ENCODE peak calls at places on chromosomes 16 and 17, in seven cellular contexts. One of them, this sample, is unnamed. For H3K27me3, the result is how much of the 10 kb centered on the place peaks cover.

GRCh38 chr16:57607676-57608461 is 20.6 kb upstream of the ADGRG1 start:
- DNase-seq in IMR-90: no peak
- DNase-seq in small intestine: no peak
- DNase-seq in stomach: no peak
- DNase-seq in lung: no peak
- DNase-seq in prostate gland: no peak
- DNase-seq in PC-3: no peak
- DNase-seq in this sample: no peak

GRCh38 chr17:65163990-65164495 is 26.9 kb downstream of the RGS9 start:
- DNase-seq in prostate gland: no peak
- DNase-seq in stomach: peak
- DNase-seq in IMR-90: peak
- DNase-seq in lung: no peak
- DNase-seq in small intestine: peak
- DNase-seq in PC-3: peak
- DNase-seq in this sample: peak

GRCh38 chr17:39944393-39944711 is 16.8 kb downstream of the LRRC3C start:
- DNase-seq in lung: no peak
- DNase-seq in small intestine: no peak
- DNase-seq in IMR-90: no peak
- DNase-seq in PC-3: no peak
- DNase-seq in stomach: no peak
- DNase-seq in prostate gland: no peak
- DNase-seq in this sample: no peak

GRCh38 chr17:38511126-38512108 is 83.2 kb downstream of the ARHGAP23 start:
- DNase-seq in lung: no peak
- DNase-seq in small intestine: no peak
- DNase-seq in stomach: no peak
- DNase-seq in IMR-90: peak
- DNase-seq in PC-3: no peak
- DNase-seq in prostate gland: no peak
- DNase-seq in this sample: peak

GRCh38 chr16:84332975-84333684 is 35.2 kb upstream of the ATP2C2 start:
- DNase-seq in small intestine: peak
- DNase-seq in lung: peak
- DNase-seq in stomach: peak
- DNase-seq in PC-3: no peak
- DNase-seq in IMR-90: no peak
- DNase-seq in prostate gland: no peak
- DNase-seq in this sample: no peak

GRCh38 chr17:40550608-40551007 is 14.7 kb downstream of the CCR7 start:
- DNase-seq in prostate gland: no peak
- DNase-seq in stomach: peak
- DNase-seq in IMR-90: peak
- DNase-seq in PC-3: no peak
- DNase-seq in lung: peak
- DNase-seq in small intestine: no peak
- DNase-seq in this sample: peak

GRCh38 chr17:17112628-17113200 is 70.5 kb downstream of the MPRIP start:
- DNase-seq in PC-3: no peak
- DNase-seq in IMR-90: no peak
- DNase-seq in small intestine: no peak
- DNase-seq in stomach: no peak
- DNase-seq in lung: no peak
- DNase-seq in prostate gland: no peak
- DNase-seq in this sample: no peak

GRCh38 chr16:66512589-66513404 is 37.1 kb downstream of the TK2 start:
- DNase-seq in lung: no peak
- DNase-seq in prostate gland: no peak
- DNase-seq in small intestine: no peak
- DNase-seq in IMR-90: no peak
- DNase-seq in stomach: peak
- DNase-seq in PC-3: peak
- DNase-seq in this sample: peak

GRCh38 chr17:9346296-9346926 is 229.2 kb downstream of the STX8 start:
- DNase-seq in PC-3: no peak
- DNase-seq in lung: no peak
- DNase-seq in prostate gland: no peak
- DNase-seq in stomach: no peak
- DNase-seq in small intestine: no peak
- DNase-seq in IMR-90: peak
- DNase-seq in this sample: peak

GRCh38 chr16:89343501-89344291 is 126.2 kb downstream of the ZNF778 start:
- DNase-seq in lung: no peak
- DNase-seq in PC-3: peak
- DNase-seq in prostate gland: no peak
- DNase-seq in IMR-90: peak
- DNase-seq in stomach: no peak
- DNase-seq in small intestine: no peak
- DNase-seq in this sample: peak

GRCh38 chr16:48542020-48542473 is 67.9 kb downstream of the N4BP1 start:
- DNase-seq in IMR-90: peak
- DNase-seq in prostate gland: peak
- DNase-seq in stomach: no peak
- DNase-seq in small intestine: peak
- DNase-seq in lung: peak
- DNase-seq in PC-3: peak
- DNase-seq in this sample: no peak

GRCh38 chr17:48499248-48499647 is 31.6 kb downstream of the HOXB1 start:
- DNase-seq in prostate gland: no peak
- DNase-seq in IMR-90: peak
- DNase-seq in stomach: no peak
- DNase-seq in small intestine: no peak
- DNase-seq in lung: no peak
- DNase-seq in PC-3: peak
- DNase-seq in this sample: no peak

GRCh38 chr16:1710811-1711507 is 5.0 kb downstream of the MAPK8IP3 start:
- DNase-seq in small intestine: no peak
- DNase-seq in prostate gland: no peak
- DNase-seq in PC-3: no peak
- DNase-seq in lung: no peak
- DNase-seq in IMR-90: no peak
- DNase-seq in stomach: no peak
- DNase-seq in this sample: no peak

GRCh38 chr17:21371511-21372081 is 4.6 kb upstream of the KCNJ12 start:
- DNase-seq in IMR-90: no peak
- DNase-seq in stomach: no peak
- DNase-seq in PC-3: no peak
- DNase-seq in small intestine: no peak
- DNase-seq in prostate gland: no peak
- DNase-seq in lung: no peak
- DNase-seq in this sample: no peak

GRCh38 chr17:57121308-57122042 is 36.4 kb downstream of the AKAP1 start:
- DNase-seq in lung: no peak
- DNase-seq in small intestine: no peak
- DNase-seq in prostate gland: no peak
- DNase-seq in IMR-90: peak
- DNase-seq in stomach: peak
- DNase-seq in PC-3: peak
- DNase-seq in this sample: peak

GRCh38 chr17:48954300-48954755 is 9.7 kb upstream of the SNF8 start:
- DNase-seq in small intestine: peak
- DNase-seq in IMR-90: peak
- DNase-seq in PC-3: peak
- DNase-seq in prostate gland: no peak
- DNase-seq in stomach: no peak
- DNase-seq in lung: no peak
- DNase-seq in this sample: no peak

GRCh38 chr17:29158515-29159275 is 21.5 kb downstream of the MYO18A start:
- DNase-seq in lung: no peak
- DNase-seq in PC-3: no peak
- DNase-seq in stomach: no peak
- DNase-seq in IMR-90: peak
- DNase-seq in prostate gland: no peak
- DNase-seq in small intestine: peak
- DNase-seq in this sample: peak

GRCh38 chr16:50697421-50697715 is 4.0 kb downstream of the NOD2 start:
- DNase-seq in prostate gland: no peak
- DNase-seq in lung: no peak
- DNase-seq in PC-3: no peak
- DNase-seq in small intestine: no peak
- DNase-seq in stomach: no peak
- DNase-seq in IMR-90: no peak
- DNase-seq in this sample: no peak

GRCh38 chr17:16013943-16014407 is 14.4 kb downstream of the TTC19 start:
- DNase-seq in stomach: no peak
- DNase-seq in lung: no peak
- DNase-seq in small intestine: peak
- DNase-seq in IMR-90: peak
- DNase-seq in prostate gland: no peak
- DNase-seq in PC-3: peak
- DNase-seq in this sample: peak

DNA sequence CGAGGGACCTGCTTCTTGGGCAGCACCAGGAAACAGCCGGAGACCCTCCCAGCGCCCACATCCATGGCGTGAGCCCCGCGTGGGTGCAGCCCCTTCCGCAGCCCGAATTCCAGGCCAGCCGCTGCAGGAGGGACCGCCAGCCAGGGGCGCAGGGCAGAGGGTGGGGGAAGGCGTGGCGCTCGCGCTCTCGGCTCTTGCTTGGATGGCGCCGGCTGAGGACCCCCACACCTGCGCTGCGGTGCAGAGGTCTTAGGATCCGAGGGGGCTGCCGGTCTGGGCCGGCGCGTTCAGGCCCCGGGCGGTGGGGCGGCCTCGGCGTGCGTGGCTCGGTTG is 28.8 kb downstream of the ACTG1 start:
- DNase-seq in IMR-90: no peak
- DNase-seq in small intestine: no peak
- DNase-seq in lung: no peak
- DNase-seq in stomach: no peak
- DNase-seq in PC-3: no peak
- DNase-seq in prostate gland: no peak
- DNase-seq in this sample: no peak
- H3K27me3 ChIP-seq in IMR-90: under half
- H3K27me3 ChIP-seq in small intestine: under half
- H3K27me3 ChIP-seq in lung: under half
- H3K27me3 ChIP-seq in stomach: under half
- H3K27me3 ChIP-seq in PC-3: under half
- H3K27me3 ChIP-seq in prostate gland: under half
- H3K27me3 ChIP-seq in this sample: under half

DNA sequence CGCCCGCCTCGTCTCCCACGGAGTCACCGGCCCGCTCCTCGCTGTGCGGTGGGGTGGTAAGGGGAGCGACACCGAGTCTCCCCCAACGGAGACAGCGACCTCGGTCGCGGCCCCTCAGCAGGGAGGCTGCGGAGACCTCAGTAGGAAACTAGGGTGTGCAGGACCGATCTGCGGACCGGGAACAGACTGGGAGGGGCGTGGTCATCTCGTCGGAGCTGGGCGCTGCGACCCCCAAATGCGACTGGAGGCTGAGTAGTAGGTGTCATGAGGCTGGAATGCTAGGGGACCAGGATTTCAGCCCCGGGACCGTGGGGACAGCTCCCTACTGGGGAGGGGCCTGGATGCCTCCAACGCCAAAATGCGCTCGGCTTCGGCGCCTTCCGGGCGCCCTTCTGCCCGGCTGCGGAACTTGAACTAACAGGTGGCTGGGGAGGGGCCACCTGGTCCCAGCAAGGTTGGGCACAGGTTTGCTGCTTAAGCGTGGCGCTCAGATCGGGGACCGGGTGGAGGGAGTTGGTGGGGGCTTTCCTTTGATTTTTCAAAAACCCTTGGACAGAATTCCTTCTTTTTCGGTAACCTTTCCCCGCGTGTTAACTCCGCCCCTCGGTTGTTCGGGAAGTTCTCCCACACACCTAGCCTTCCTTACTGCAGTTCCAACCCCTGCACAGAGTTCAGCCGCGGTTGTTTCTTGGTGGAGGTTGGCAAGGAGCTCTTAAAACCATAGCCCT is 1.5 kb downstream of the CACNG4 start:
- DNase-seq in IMR-90: no peak
- DNase-seq in PC-3: peak
- DNase-seq in stomach: no peak
- DNase-seq in lung: no peak
- DNase-seq in prostate gland: no peak
- DNase-seq in small intestine: no peak
- DNase-seq in this sample: no peak
- H3K27me3 ChIP-seq in IMR-90: half or more
- H3K27me3 ChIP-seq in PC-3: under half
- H3K27me3 ChIP-seq in stomach: half or more
- H3K27me3 ChIP-seq in lung: under half
- H3K27me3 ChIP-seq in prostate gland: under half
- H3K27me3 ChIP-seq in small intestine: under half
- H3K27me3 ChIP-seq in this sample: half or more

DNA sequence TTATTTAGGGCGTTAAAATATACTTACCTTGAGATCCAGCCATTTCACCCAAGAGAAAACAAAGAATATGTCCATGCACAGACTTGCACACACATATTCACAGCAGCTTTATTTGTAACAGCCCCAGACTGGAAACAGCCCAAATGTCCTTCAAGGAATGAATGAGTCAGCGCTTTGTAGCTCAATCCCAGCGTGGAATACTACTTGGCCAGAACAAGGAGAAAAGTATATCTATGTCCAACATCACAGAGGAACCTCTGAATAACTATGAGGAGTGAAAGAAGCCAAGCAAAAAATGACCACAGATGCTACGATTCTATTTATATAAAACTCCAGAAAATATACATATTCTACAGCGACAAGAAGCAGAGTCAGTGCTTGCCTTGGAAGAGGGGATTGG is 158.3 kb downstream of the ENGASE start:
- DNase-seq in IMR-90: no peak
- DNase-seq in small intestine: no peak
- DNase-seq in PC-3: no peak
- DNase-seq in lung: no peak
- DNase-seq in stomach: no peak
- DNase-seq in prostate gland: no peak
- DNase-seq in this sample: no peak
- H3K27me3 ChIP-seq in IMR-90: under half
- H3K27me3 ChIP-seq in small intestine: under half
- H3K27me3 ChIP-seq in PC-3: half or more
- H3K27me3 ChIP-seq in lung: under half
- H3K27me3 ChIP-seq in stomach: under half
- H3K27me3 ChIP-seq in prostate gland: under half
- H3K27me3 ChIP-seq in this sample: under half

GRCh38 chr17:60077226-60077625 is 1.5 kb downstream of the HEATR6 start:
- DNase-seq in small intestine: no peak
- DNase-seq in prostate gland: no peak
- DNase-seq in IMR-90: no peak
- DNase-seq in stomach: no peak
- DNase-seq in lung: no peak
- DNase-seq in PC-3: no peak
- DNase-seq in this sample: no peak

GRCh38 chr17:60075981-60076380 is 2.7 kb downstream of the HEATR6 start:
- DNase-seq in PC-3: no peak
- DNase-seq in lung: no peak
- DNase-seq in stomach: no peak
- DNase-seq in prostate gland: no peak
- DNase-seq in IMR-90: no peak
- DNase-seq in small intestine: no peak
- DNase-seq in this sample: no peak

GRCh38 chr17:60073063-60073462 is 5.7 kb downstream of the HEATR6 start:
- DNase-seq in lung: no peak
- DNase-seq in prostate gland: no peak
- DNase-seq in PC-3: no peak
- DNase-seq in small intestine: no peak
- DNase-seq in IMR-90: no peak
- DNase-seq in stomach: no peak
- DNase-seq in this sample: no peak

GRCh38 chr17:60076811-60077210 is 1.9 kb downstream of the HEATR6 start:
- DNase-seq in lung: no peak
- DNase-seq in stomach: no peak
- DNase-seq in PC-3: no peak
- DNase-seq in prostate gland: no peak
- DNase-seq in small intestine: no peak
- DNase-seq in IMR-90: no peak
- DNase-seq in this sample: no peak

GRCh38 chr17:60073621-60074020 is 5.1 kb downstream of the HEATR6 start:
- DNase-seq in small intestine: no peak
- DNase-seq in lung: no peak
- DNase-seq in stomach: no peak
- DNase-seq in IMR-90: no peak
- DNase-seq in prostate gland: no peak
- DNase-seq in PC-3: no peak
- DNase-seq in this sample: no peak
- H3K27me3 ChIP-seq in small intestine: under half
- H3K27me3 ChIP-seq in lung: under half
- H3K27me3 ChIP-seq in stomach: under half
- H3K27me3 ChIP-seq in IMR-90: under half
- H3K27me3 ChIP-seq in prostate gland: under half
- H3K27me3 ChIP-seq in PC-3: under half
- H3K27me3 ChIP-seq in this sample: under half

This sample was measured in astrocyte.